ENCODE peak calls at places on chromosomes 12 and 14, in seven cellular contexts. One of them, this sample, is unnamed.
A peak's percentile ranks its signal among the peaks of the same experiment; 100 is the strongest.

GRCh38 chr12:96015672-96016071 is 19.5 kb upstream of the HAL start:
- DNase-seq in stomach: peak; percentile 32
- DNase-seq in Peyer's patch: no peak
- DNase-seq in HCT116: no peak
- DNase-seq in body of pancreas: peak; percentile 27
- DNase-seq in uterus: no peak
- DNase-seq in A549: peak; percentile 27
- DNase-seq in this sample: peak; percentile 43

GRCh38 chr12:50192908-50193307 is 25.7 kb upstream of the CERS5 start:
- DNase-seq in stomach: no peak
- DNase-seq in Peyer's patch: no peak
- DNase-seq in HCT116: no peak
- DNase-seq in body of pancreas: no peak
- DNase-seq in uterus: no peak
- DNase-seq in A549: no peak
- DNase-seq in this sample: no peak

GRCh38 chr14:67768219-67768618 is 48.2 kb downstream of the ZFYVE26 start:
- DNase-seq in stomach: no peak
- DNase-seq in Peyer's patch: no peak
- DNase-seq in HCT116: no peak
- DNase-seq in body of pancreas: no peak
- DNase-seq in uterus: no peak
- DNase-seq in A549: no peak
- DNase-seq in this sample: no peak

GRCh38 chr14:24790196-24790595 is 156.2 kb upstream of the GZMB start:
- DNase-seq in stomach: no peak
- DNase-seq in Peyer's patch: no peak
- DNase-seq in HCT116: no peak
- DNase-seq in body of pancreas: no peak
- DNase-seq in uterus: no peak
- DNase-seq in A549: no peak
- DNase-seq in this sample: no peak

GRCh38 chr14:53663709-53664108 is 292.9 kb downstream of the BMP4 start:
- DNase-seq in stomach: no peak
- DNase-seq in Peyer's patch: peak; percentile 46
- DNase-seq in HCT116: peak; percentile 47
- DNase-seq in body of pancreas: no peak
- DNase-seq in uterus: no peak
- DNase-seq in A549: peak; percentile 6
- DNase-seq in this sample: no peak

GRCh38 chr12:88784166-88784565 is 203.9 kb upstream of the KITLG start:
- DNase-seq in stomach: no peak
- DNase-seq in Peyer's patch: no peak
- DNase-seq in HCT116: no peak
- DNase-seq in body of pancreas: no peak
- DNase-seq in uterus: no peak
- DNase-seq in A549: no peak
- DNase-seq in this sample: no peak

GRCh38 chr14:60721331-60722162 is 2.6 kb downstream of the SIX4 start:
- DNase-seq in stomach: peak; percentile 44
- DNase-seq in Peyer's patch: peak; percentile 53
- DNase-seq in HCT116: peak; percentile 54
- DNase-seq in body of pancreas: peak; percentile 62
- DNase-seq in uterus: peak; percentile 50
- DNase-seq in A549: peak; percentile 16
- DNase-seq in this sample: peak; percentile 61

GRCh38 chr12:1529862-1530591 is 64.4 kb downstream of the FBXL14 start:
- DNase-seq in stomach: no peak
- DNase-seq in Peyer's patch: no peak
- DNase-seq in HCT116: no peak
- DNase-seq in body of pancreas: peak; percentile 17
- DNase-seq in uterus: no peak
- DNase-seq in A549: no peak
- DNase-seq in this sample: no peak

GRCh38 chr12:66848967-66849366 is 170.1 kb upstream of the GRIP1 start:
- DNase-seq in stomach: no peak
- DNase-seq in Peyer's patch: no peak
- DNase-seq in HCT116: no peak
- DNase-seq in body of pancreas: no peak
- DNase-seq in uterus: no peak
- DNase-seq in A549: no peak
- DNase-seq in this sample: no peak

GRCh38 chr14:99259327-99259726 is 12.7 kb downstream of the BCL11B start:
- DNase-seq in stomach: no peak
- DNase-seq in Peyer's patch: no peak
- DNase-seq in HCT116: no peak
- DNase-seq in body of pancreas: no peak
- DNase-seq in uterus: no peak
- DNase-seq in A549: no peak
- DNase-seq in this sample: no peak

GRCh38 chr12:26195641-26196423 is 459 bp downstream of the SSPN start:
- DNase-seq in stomach: peak; percentile 44
- DNase-seq in Peyer's patch: peak; percentile 64
- DNase-seq in HCT116: no peak
- DNase-seq in body of pancreas: peak; percentile 67
- DNase-seq in uterus: peak; percentile 43
- DNase-seq in A549: peak; percentile 7
- DNase-seq in this sample: peak; percentile 79

GRCh38 chr12:98440165-98440581 is 75.2 kb upstream of the TMPO start:
- DNase-seq in stomach: peak; percentile 35
- DNase-seq in Peyer's patch: peak; percentile 58
- DNase-seq in HCT116: no peak
- DNase-seq in body of pancreas: peak; percentile 89
- DNase-seq in uterus: peak; percentile 80
- DNase-seq in A549: no peak
- DNase-seq in this sample: peak; percentile 99

GRCh38 chr14:59251811-59252771 is 63.6 kb downstream of the DAAM1 start:
- DNase-seq in stomach: no peak
- DNase-seq in Peyer's patch: no peak
- DNase-seq in HCT116: no peak
- DNase-seq in body of pancreas: no peak
- DNase-seq in uterus: no peak
- DNase-seq in A549: no peak
- DNase-seq in this sample: no peak

GRCh38 chr12:62933220-62933870 is 1.6 kb downstream of the PPM1H start:
- DNase-seq in stomach: peak; percentile 45
- DNase-seq in Peyer's patch: no peak
- DNase-seq in HCT116: no peak
- DNase-seq in body of pancreas: peak; percentile 56
- DNase-seq in uterus: no peak
- DNase-seq in A549: peak; percentile 72
- DNase-seq in this sample: no peak

GRCh38 chr12:128267651-128268347 is 829 bp downstream of the TMEM132C start:
- DNase-seq in stomach: no peak
- DNase-seq in Peyer's patch: no peak
- DNase-seq in HCT116: no peak
- DNase-seq in body of pancreas: peak; percentile 13
- DNase-seq in uterus: no peak
- DNase-seq in A549: no peak
- DNase-seq in this sample: no peak

GRCh38 chr14:89669209-89669608 is 252.2 kb upstream of the FOXN3 start:
- DNase-seq in stomach: no peak
- DNase-seq in Peyer's patch: peak; percentile 55
- DNase-seq in HCT116: no peak
- DNase-seq in body of pancreas: peak; percentile 8
- DNase-seq in uterus: no peak
- DNase-seq in A549: no peak
- DNase-seq in this sample: peak; percentile 48

GRCh38 chr12:121438905-121439304 is 39.0 kb downstream of the RNF34 start:
- DNase-seq in stomach: no peak
- DNase-seq in Peyer's patch: peak; percentile 41
- DNase-seq in HCT116: no peak
- DNase-seq in body of pancreas: no peak
- DNase-seq in uterus: no peak
- DNase-seq in A549: no peak
- DNase-seq in this sample: no peak
- TF ChIP-seq CTCF in stomach: no peak
- TF ChIP-seq CTCF in Peyer's patch: no peak
- TF ChIP-seq CTCF in HCT116: no peak
- TF ChIP-seq CTCF in body of pancreas: no peak
- TF ChIP-seq CTCF in uterus: no peak
- TF ChIP-seq CTCF in A549: no peak
- TF ChIP-seq CTCF in this sample: no peak

GRCh38 chr14:65304239-65304638 is 108.3 kb upstream of the FUT8 start:
- DNase-seq in stomach: no peak
- DNase-seq in Peyer's patch: no peak
- DNase-seq in HCT116: no peak
- DNase-seq in body of pancreas: no peak
- DNase-seq in uterus: no peak
- DNase-seq in A549: no peak
- DNase-seq in this sample: no peak
- TF ChIP-seq POLR2A in stomach: no peak
- TF ChIP-seq POLR2A in Peyer's patch: no peak
- TF ChIP-seq POLR2A in HCT116: no peak
- TF ChIP-seq POLR2A in body of pancreas: no peak
- TF ChIP-seq POLR2A in uterus: no peak
- TF ChIP-seq POLR2A in A549: no peak
- TF ChIP-seq POLR2A in this sample: no peak

DNA sequence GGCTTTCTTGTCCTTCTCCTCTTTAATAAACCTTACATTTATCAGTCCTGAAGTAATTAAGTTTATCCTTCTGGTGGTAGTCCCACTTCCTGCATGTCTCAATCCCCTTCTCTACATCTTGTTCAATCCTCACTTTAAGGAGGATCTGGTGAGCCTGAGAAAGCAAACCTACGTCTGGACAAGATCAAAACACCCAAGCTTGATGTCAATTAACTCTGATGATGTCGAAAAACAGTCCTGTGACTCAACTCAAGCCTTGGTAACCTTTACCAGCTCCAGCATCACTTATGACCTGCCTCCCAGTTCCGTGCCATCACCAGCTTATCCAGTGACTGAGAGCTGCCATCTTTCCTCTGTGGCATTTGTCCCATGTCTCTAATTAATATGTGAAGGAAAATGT is 79.3 kb downstream of the ZFC3H1 start:
- DNase-seq in stomach: no peak
- DNase-seq in Peyer's patch: no peak
- DNase-seq in HCT116: no peak
- DNase-seq in body of pancreas: no peak
- DNase-seq in uterus: no peak
- DNase-seq in A549: no peak
- DNase-seq in this sample: no peak
- TF ChIP-seq CTCF in stomach: no peak
- TF ChIP-seq CTCF in Peyer's patch: no peak
- TF ChIP-seq CTCF in HCT116: no peak
- TF ChIP-seq CTCF in body of pancreas: no peak
- TF ChIP-seq CTCF in uterus: no peak
- TF ChIP-seq CTCF in A549: no peak
- TF ChIP-seq CTCF in this sample: no peak

GRCh38 chr12:121227294-121227693 is 17.4 kb downstream of the P2RX4 start:
- DNase-seq in stomach: peak; percentile 90
- DNase-seq in Peyer's patch: peak; percentile 84
- DNase-seq in HCT116: no peak
- DNase-seq in body of pancreas: peak; percentile 93
- DNase-seq in uterus: no peak
- DNase-seq in A549: no peak
- DNase-seq in this sample: no peak
- TF ChIP-seq POLR2A in stomach: no peak
- TF ChIP-seq POLR2A in Peyer's patch: no peak
- TF ChIP-seq POLR2A in HCT116: no peak
- TF ChIP-seq POLR2A in body of pancreas: no peak
- TF ChIP-seq POLR2A in uterus: no peak
- TF ChIP-seq POLR2A in A549: no peak
- TF ChIP-seq POLR2A in this sample: no peak

This sample was measured in NB4.